ENCODE peak calls at places on chromosomes 5 and 9, in six cellular contexts. A is neural progenitor cell; U is stimulated activated naive B cell treated with anti-CD40 and anti-IgM and Interleukin-4, amounts not matched to agents 10 μg/mL and 1 μg/mL and 100 μg/mL, for 72 hours; J is osteocyte; I is H7; Y is T1000. N is an unnamed sample.

GRCh38 chr5:62937661-62938558 is 359.3 kb downstream of the LRRC70 start:
- DNase-seq in Y (no peak), U (no peak), I (no peak), J (no peak), A (no peak), N (peak; percentile 3)

GRCh38 chr5:157352756-157353340 is 86.9 kb downstream of the CYFIP2 start:
- DNase-seq in U (no peak), Y (no peak), J (no peak), I (no peak), A (no peak), N (no peak)

GRCh38 chr5:129664336-129664937 is 83.5 kb upstream of the MINAR2 start:
- DNase-seq in J (no peak), U (no peak), Y (no peak), A (peak; percentile 32), I (peak; percentile 5), N (peak; percentile 5)

GRCh38 chr5:177537389-177538361 is 16.7 kb downstream of the FAM193B start:
- DNase-seq in A (no peak), I (peak; percentile 77), J (peak; percentile 90), Y (peak; percentile 85), U (no peak), N (peak; percentile 84)

GRCh38 chr5:170252109-170252508 is 19.3 kb downstream of the C5orf58 start:
- DNase-seq in J (no peak), Y (no peak), A (no peak), U (no peak), I (no peak), N (no peak)

GRCh38 chr5:14298126-14298847 is 155.1 kb downstream of the TRIO start:
- DNase-seq in J (no peak), Y (no peak), U (no peak), I (no peak), A (no peak), N (no peak)

GRCh38 chr5:131377785-131378325 is 114.0 kb downstream of the CDC42SE2 start:
- DNase-seq in U (no peak), Y (no peak), A (no peak), I (no peak), J (no peak), N (no peak)

GRCh38 chr5:96259211-96259772 is 173.8 kb downstream of the PCSK1 start:
- DNase-seq in Y (no peak), J (no peak), I (no peak), U (no peak), A (no peak), N (no peak)

GRCh38 chr9:72539824-72540347 is 18.5 kb downstream of the TMC1 start:
- DNase-seq in Y (no peak), A (peak; percentile 6), I (peak; percentile 21), J (no peak), U (no peak), N (no peak)

GRCh38 chr9:92097997-92098482 is 17.2 kb downstream of the SPTLC1 start:
- DNase-seq in U (peak; percentile 33), A (no peak), Y (no peak), I (no peak), J (no peak), N (no peak)

GRCh38 chr9:111644195-111644772 is 13.2 kb downstream of the DNAJC25 start:
- DNase-seq in J (no peak), Y (no peak), I (no peak), U (no peak), A (no peak), N (no peak)

GRCh38 chr9:34334916-34335315 is 5.5 kb downstream of the NUDT2 start:
- DNase-seq in U (no peak), A (no peak), I (no peak), Y (no peak), J (no peak), N (no peak)

GRCh38 chr9:76023715-76024195 is 133.3 kb downstream of the PCSK5 start:
- DNase-seq in J (no peak), U (no peak), A (no peak), Y (no peak), I (no peak), N (no peak)

GRCh38 chr5:177492841-177493240 is 4.6 kb downstream of the PDLIM7 start:
- DNase-seq in Y (no peak), U (no peak), A (no peak), I (no peak), J (no peak), N (no peak)

GRCh38 chr9:104009853-104010252 is 84.3 kb upstream of the SMC2 start:
- DNase-seq in Y (no peak), J (no peak), I (no peak), U (no peak), A (no peak), N (no peak)

GRCh38 chr9:88186495-88187110 is 48.3 kb upstream of the SPATA31C2 start:
- DNase-seq in I (no peak), U (no peak), Y (no peak), J (no peak), A (no peak), N (no peak)

GRCh38 chr5:6829150-6829784 is 116.0 kb downstream of the TENT4A start:
- DNase-seq in I (no peak), J (peak; percentile 46), U (peak; percentile 54), Y (no peak), A (no peak), N (peak; percentile 34)

GRCh38 chr5:98872679-98873078 is 56.1 kb downstream of the CHD1 start:
- DNase-seq in U (no peak), Y (no peak), A (no peak), I (no peak), J (no peak), N (no peak)

GRCh38 chr5:34657550-34657921 is 1.4 kb downstream of the RAI14 start:
- DNase-seq in J (no peak), U (no peak), Y (no peak), I (peak; percentile 38), A (peak; percentile 69), N (no peak)

GRCh38 chr9:110048976-110049698 is 158.8 kb downstream of the C9orf152 start:
- DNase-seq in U (peak; percentile 10), Y (no peak), I (peak; percentile 54), A (peak; percentile 38), J (no peak), N (peak; percentile 29)

GRCh38 chr9:89864257-89864656 is 259.4 kb downstream of the GADD45G start:
- DNase-seq in U (no peak), J (no peak), A (no peak), I (no peak), Y (no peak), N (no peak)

GRCh38 chr5:141508808-141509611 is 20.1 kb downstream of the PCDHGC5 start:
- DNase-seq in Y (peak; percentile 74), U (no peak), A (peak; percentile 93), J (no peak), I (peak; percentile 91), N (peak; percentile 90)

GRCh38 chr9:83220737-83221136 is 157.8 kb upstream of the RASEF start:
- DNase-seq in Y (no peak), A (no peak), U (no peak), I (no peak), J (no peak), N (peak; percentile 51)

GRCh38 chr9:16901589-16901988 is 31.1 kb upstream of the BNC2 start:
- DNase-seq in I (no peak), Y (no peak), U (no peak), J (no peak), A (no peak), N (no peak)

GRCh38 chr5:155554500-155554899 is 540.9 kb downstream of the KIF4B start:
- DNase-seq in A (no peak), I (no peak), U (no peak), J (no peak), Y (no peak), N (no peak)

GRCh38 chr5:3032513-3032912 is 281.0 kb upstream of the IRX2 start:
- DNase-seq in U (no peak), A (no peak), Y (no peak), J (peak; percentile 42), I (no peak), N (no peak)

GRCh38 chr5:137176609-137177008 is 322.5 kb downstream of the SPOCK1 start:
- DNase-seq in U (no peak), Y (no peak), J (no peak), I (no peak), A (no peak), N (no peak)

GRCh38 chr9:98074119-98074990 is 17.8 kb downstream of the NANS start:
- DNase-seq in I (peak; percentile 80), U (peak; percentile 28), Y (peak; percentile 51), J (peak; percentile 89), A (peak; percentile 70), N (peak; percentile 76)

GRCh38 chr5:14035859-14036440 is 91.5 kb upstream of the DNAH5 start:
- DNase-seq in A (peak; percentile 60), U (no peak), I (peak; percentile 38), Y (peak; percentile 73), J (peak; percentile 80), N (peak; percentile 81)

N was measured in AG08396.